ENCODE peak calls at places on chromosomes 16 and 17, in four cellular contexts. One of them, this sample, is unnamed.

GRCh38 chr16:27920391-27920891 is 143.1 kb downstream of the GSG1L start:
- DNase-seq in IMR-90: no peak
- DNase-seq in T follicular helper cell: no peak
- DNase-seq in NCI-H1436: peak
- DNase-seq in this sample: peak

GRCh38 chr17:35750526-35751395 is 2.3 kb downstream of the GAS2L2 start:
- DNase-seq in NCI-H1436: no peak
- DNase-seq in IMR-90: no peak
- DNase-seq in T follicular helper cell: no peak
- DNase-seq in this sample: no peak

GRCh38 chr16:55543470-55543869 is 23.0 kb upstream of the CAPNS2 start:
- DNase-seq in T follicular helper cell: no peak
- DNase-seq in NCI-H1436: no peak
- DNase-seq in IMR-90: peak
- DNase-seq in this sample: peak

GRCh38 chr16:79071424-79071823 is 529.1 kb downstream of the MAF start:
- DNase-seq in IMR-90: no peak
- DNase-seq in NCI-H1436: peak
- DNase-seq in T follicular helper cell: no peak
- DNase-seq in this sample: no peak

GRCh38 chr17:48546924-48547838 is 2.3 kb upstream of the HOXB2 start:
- DNase-seq in T follicular helper cell: no peak
- DNase-seq in NCI-H1436: no peak
- DNase-seq in IMR-90: peak
- DNase-seq in this sample: peak

GRCh38 chr17:2758870-2759269 is 9.4 kb upstream of the CCDC92B start:
- DNase-seq in NCI-H1436: no peak
- DNase-seq in T follicular helper cell: no peak
- DNase-seq in IMR-90: no peak
- DNase-seq in this sample: no peak

GRCh38 chr17:64001763-64002529 is 3.8 kb downstream of the PRR29 start:
- DNase-seq in T follicular helper cell: no peak
- DNase-seq in NCI-H1436: no peak
- DNase-seq in IMR-90: peak
- DNase-seq in this sample: no peak

GRCh38 chr17:29179232-29180036 is 764 bp downstream of the MYO18A start:
- DNase-seq in NCI-H1436: peak
- DNase-seq in IMR-90: no peak
- DNase-seq in T follicular helper cell: no peak
- DNase-seq in this sample: peak

GRCh38 chr17:49224997-49225337 is 5.6 kb downstream of the PHOSPHO1 start:
- DNase-seq in IMR-90: no peak
- DNase-seq in T follicular helper cell: no peak
- DNase-seq in NCI-H1436: no peak
- DNase-seq in this sample: no peak

GRCh38 chr17:44045493-44045892 is 21.0 kb downstream of the LSM12 start:
- DNase-seq in T follicular helper cell: no peak
- DNase-seq in IMR-90: no peak
- DNase-seq in NCI-H1436: no peak
- DNase-seq in this sample: no peak

GRCh38 chr17:8799001-8799850 is at the start of gene MFSD6L:
- DNase-seq in T follicular helper cell: no peak
- DNase-seq in IMR-90: no peak
- DNase-seq in NCI-H1436: peak
- DNase-seq in this sample: no peak

GRCh38 chr17:67281053-67281452 is 36.1 kb upstream of the HELZ start:
- DNase-seq in T follicular helper cell: no peak
- DNase-seq in NCI-H1436: no peak
- DNase-seq in IMR-90: no peak
- DNase-seq in this sample: no peak

GRCh38 chr16:11395008-11395948 is 50.0 kb downstream of the RMI2 start:
- DNase-seq in NCI-H1436: no peak
- DNase-seq in IMR-90: no peak
- DNase-seq in T follicular helper cell: no peak
- DNase-seq in this sample: no peak

GRCh38 chr17:19346351-19347255 is 15.9 kb downstream of the B9D1 start:
- DNase-seq in IMR-90: peak
- DNase-seq in T follicular helper cell: no peak
- DNase-seq in NCI-H1436: peak
- DNase-seq in this sample: peak

GRCh38 chr17:42276359-42276608 is at the start of gene STAT5B:
- DNase-seq in NCI-H1436: peak
- DNase-seq in T follicular helper cell: no peak
- DNase-seq in IMR-90: peak
- DNase-seq in this sample: peak

GRCh38 chr17:29625037-29625750 is 2.5 kb upstream of the CORO6 start:
- DNase-seq in IMR-90: peak
- DNase-seq in NCI-H1436: peak
- DNase-seq in T follicular helper cell: no peak
- DNase-seq in this sample: no peak

GRCh38 chr16:70582280-70582978 is 58.8 kb downstream of the SF3B3 start:
- DNase-seq in T follicular helper cell: no peak
- DNase-seq in IMR-90: no peak
- DNase-seq in NCI-H1436: no peak
- DNase-seq in this sample: no peak

GRCh38 chr17:78428025-78428575 is 49.7 kb downstream of the PGS1 start:
- DNase-seq in IMR-90: no peak
- DNase-seq in T follicular helper cell: no peak
- DNase-seq in NCI-H1436: no peak
- DNase-seq in this sample: no peak

GRCh38 chr17:35761601-35762000 is 914 bp downstream of the C17orf50 start:
- DNase-seq in IMR-90: no peak
- DNase-seq in NCI-H1436: no peak
- DNase-seq in T follicular helper cell: no peak
- DNase-seq in this sample: no peak

GRCh38 chr16:1202274-1202673 is 22.8 kb downstream of the TPSG1 start:
- DNase-seq in IMR-90: no peak
- DNase-seq in NCI-H1436: no peak
- DNase-seq in T follicular helper cell: no peak
- DNase-seq in this sample: no peak

GRCh38 chr16:85768225-85768624 is 17.3 kb upstream of the C16orf74 start:
- DNase-seq in T follicular helper cell: no peak
- DNase-seq in IMR-90: no peak
- DNase-seq in NCI-H1436: no peak
- DNase-seq in this sample: no peak

GRCh38 chr16:84955427-84955826 is 55.9 kb downstream of the ZDHHC7 start:
- DNase-seq in IMR-90: no peak
- DNase-seq in T follicular helper cell: no peak
- DNase-seq in NCI-H1436: no peak
- DNase-seq in this sample: no peak

GRCh38 chr17:7348478-7349242 is 3.3 kb upstream of the KCTD11 start:
- DNase-seq in NCI-H1436: no peak
- DNase-seq in IMR-90: peak
- DNase-seq in T follicular helper cell: no peak
- DNase-seq in this sample: no peak

GRCh38 chr16:57807968-57808528 is 5.8 kb upstream of the KIFC3 start:
- DNase-seq in IMR-90: peak
- DNase-seq in NCI-H1436: peak
- DNase-seq in T follicular helper cell: peak
- DNase-seq in this sample: peak

GRCh38 chr17:18981642-18982424 is 22.7 kb downstream of the FAM83G start:
- DNase-seq in IMR-90: peak
- DNase-seq in NCI-H1436: no peak
- DNase-seq in T follicular helper cell: no peak
- DNase-seq in this sample: peak

GRCh38 chr17:48738424-48738802 is 9.9 kb upstream of the HOXB13 start:
- DNase-seq in NCI-H1436: no peak
- DNase-seq in IMR-90: no peak
- DNase-seq in T follicular helper cell: no peak
- DNase-seq in this sample: no peak

GRCh38 chr17:357634-358033 is 5.0 kb upstream of the RPH3AL start:
- DNase-seq in NCI-H1436: no peak
- DNase-seq in IMR-90: no peak
- DNase-seq in T follicular helper cell: no peak
- DNase-seq in this sample: no peak

GRCh38 chr17:77127735-77128361 is 12.9 kb upstream of the SEC14L1 start:
- DNase-seq in NCI-H1436: no peak
- DNase-seq in IMR-90: no peak
- DNase-seq in T follicular helper cell: peak
- DNase-seq in this sample: peak

GRCh38 chr17:177155-177554 is 4.3 kb downstream of the DOC2B start:
- DNase-seq in NCI-H1436: no peak
- DNase-seq in T follicular helper cell: no peak
- DNase-seq in IMR-90: no peak
- DNase-seq in this sample: no peak

GRCh38 chr17:48809182-48809581 is 7.8 kb downstream of the TTLL6 start:
- DNase-seq in NCI-H1436: no peak
- DNase-seq in IMR-90: no peak
- DNase-seq in T follicular helper cell: no peak
- DNase-seq in this sample: no peak

GRCh38 chr17:31357831-31358400 is 33.6 kb upstream of the RAB11FIP4 start:
- DNase-seq in T follicular helper cell: no peak
- DNase-seq in NCI-H1436: no peak
- DNase-seq in IMR-90: peak
- DNase-seq in this sample: no peak

This sample was measured in M059J.